ENCODE peak calls at places on chromosomes 12 and 14, in seven cellular contexts. D is RWPE1, R is choroid plexus epithelial cell, M is dorsolateral prefrontal cortex, I is foreskin fibroblast, Q is colonic mucosa, E is fibroblast of mammary gland. B is an unnamed sample.

GRCh38 chr12:57452181-57452936 is 2.7 kb upstream of the INHBE start:
- DNase-seq in D (no peak), R (peak), M (no peak), I (peak), Q (no peak), E (peak), B (no peak)

GRCh38 chr12:103586132-103586531 is 941 bp upstream of the STAB2 start:
- DNase-seq in D (no peak), R (peak), M (no peak), I (no peak), Q (no peak), E (no peak), B (no peak)

GRCh38 chr12:49461221-49461620 is 77.6 kb upstream of the KCNH3 start:
- DNase-seq in D (no peak), R (no peak), M (no peak), I (no peak), Q (no peak), E (no peak), B (no peak)

GRCh38 chr12:12403264-12404248 is 46.7 kb downstream of the BORCS5 start:
- DNase-seq in D (no peak), R (peak), M (no peak), I (no peak), Q (peak), E (no peak), B (no peak)

GRCh38 chr12:84698576-84699333 is 213.8 kb downstream of the SLC6A15 start:
- DNase-seq in D (no peak), R (no peak), M (no peak), I (no peak), Q (peak), E (no peak), B (no peak)

GRCh38 chr12:46430340-46430948 is 57.9 kb upstream of the SLC38A2 start:
- DNase-seq in D (peak), R (peak), M (no peak), I (peak), Q (peak), E (peak), B (peak)

GRCh38 chr12:94041833-94042232 is 106.5 kb upstream of the PLXNC1 start:
- DNase-seq in D (no peak), R (no peak), M (no peak), I (no peak), Q (no peak), E (peak), B (no peak)

GRCh38 chr14:92322516-92322915 is 449 bp upstream of the SLC24A4 start:
- DNase-seq in D (no peak), R (no peak), M (no peak), I (no peak), Q (no peak), E (no peak), B (no peak)

GRCh38 chr14:21771671-21772070 is 98.1 kb upstream of the OR4E1 start:
- DNase-seq in D (peak), R (no peak), M (no peak), I (no peak), Q (no peak), E (no peak), B (no peak)

GRCh38 chr14:36747411-36748184 is 85.9 kb downstream of the PAX9 start:
- DNase-seq in D (peak), R (peak), M (no peak), I (no peak), Q (no peak), E (peak), B (peak)

GRCh38 chr14:36467332-36467731 is 52.7 kb downstream of the NKX2-1 start:
- DNase-seq in D (peak), R (no peak), M (no peak), I (no peak), Q (no peak), E (no peak), B (no peak)

GRCh38 chr12:114265036-114265435 is 140.9 kb downstream of the TBX5 start:
- DNase-seq in D (no peak), R (no peak), M (no peak), I (no peak), Q (no peak), E (no peak), B (no peak)

GRCh38 chr14:37650356-37651037 is 55.1 kb downstream of the TTC6 start:
- DNase-seq in D (no peak), R (peak), M (no peak), I (no peak), Q (no peak), E (no peak), B (no peak)

GRCh38 chr12:76316468-76316867 is 31.7 kb downstream of the BBS10 start:
- DNase-seq in D (no peak), R (no peak), M (no peak), I (no peak), Q (no peak), E (no peak), B (no peak)

GRCh38 chr14:104603623-104604401 is 760 bp downstream of the TMEM179 start:
- DNase-seq in D (no peak), R (no peak), M (peak), I (no peak), Q (no peak), E (no peak), B (peak)

GRCh38 chr12:132216354-132216987 is 72.2 kb downstream of the NOC4L start:
- DNase-seq in D (no peak), R (no peak), M (no peak), I (no peak), Q (no peak), E (no peak), B (no peak)

GRCh38 chr12:118274066-118274465 is 98.6 kb downstream of the TAOK3 start:
- DNase-seq in D (no peak), R (no peak), M (no peak), I (no peak), Q (no peak), E (no peak), B (peak)

GRCh38 chr14:22822017-22822618 is 6.9 kb upstream of the SLC7A7 start:
- DNase-seq in D (no peak), R (no peak), M (no peak), I (no peak), Q (no peak), E (no peak), B (no peak)

GRCh38 chr14:103522028-103522581 is 525 bp downstream of the CKB start:
- DNase-seq in D (no peak), R (no peak), M (no peak), I (no peak), Q (no peak), E (no peak), B (peak)

GRCh38 chr14:22540811-22541360 is 48.1 kb downstream of the DAD1 start:
- DNase-seq in D (no peak), R (no peak), M (no peak), I (no peak), Q (no peak), E (no peak), B (no peak)

GRCh38 chr14:73239463-73240241 is 2.3 kb downstream of the PAPLN start:
- DNase-seq in D (no peak), R (peak), M (peak), I (peak), Q (no peak), E (peak), B (peak)

GRCh38 chr14:62691613-62692489 is 353.4 kb downstream of the KCNH5 start:
- DNase-seq in D (peak), R (peak), M (no peak), I (peak), Q (no peak), E (peak), B (no peak)

GRCh38 chr14:64178814-64179213 is 115.4 kb downstream of the ESR2 start:
- DNase-seq in D (no peak), R (no peak), M (no peak), I (no peak), Q (no peak), E (no peak), B (no peak)

GRCh38 chr12:128969480-128970055 is 116.3 kb downstream of the GLT1D1 start:
- DNase-seq in D (peak), R (peak), M (peak), I (no peak), Q (no peak), E (no peak), B (peak)

GRCh38 chr14:85622986-85623385 is 93.0 kb downstream of the FLRT2 start:
- DNase-seq in D (no peak), R (no peak), M (no peak), I (no peak), Q (no peak), E (no peak), B (no peak)

GRCh38 chr12:95548056-95548538 is 3.2 kb downstream of the USP44 start:
- DNase-seq in D (no peak), R (no peak), M (peak), I (peak), Q (no peak), E (peak), B (peak)

GRCh38 chr14:103279129-103280025 is 54.7 kb upstream of the EIF5 start:
- DNase-seq in D (no peak), R (no peak), M (no peak), I (no peak), Q (no peak), E (no peak), B (no peak)

GRCh38 chr12:43812926-43813325 is 6.8 kb upstream of the TWF1 start:
- DNase-seq in D (peak), R (no peak), M (no peak), I (no peak), Q (no peak), E (peak), B (no peak)

GRCh38 chr12:111664961-111665865 is 20.5 kb downstream of the BRAP start:
- DNase-seq in D (no peak), R (peak), M (peak), I (no peak), Q (no peak), E (no peak), B (no peak)

GRCh38 chr12:106900554-106900953 is 55.2 kb upstream of the TMEM263 start:
- DNase-seq in D (no peak), R (no peak), M (no peak), I (no peak), Q (no peak), E (no peak), B (no peak)

GRCh38 chr12:106901276-106901675 is 54.4 kb upstream of the TMEM263 start:
- DNase-seq in D (no peak), R (no peak), M (no peak), I (peak), Q (no peak), E (peak), B (no peak)

GRCh38 chr12:106896603-106897002 is 59.1 kb upstream of the TMEM263 start:
- DNase-seq in D (no peak), R (no peak), M (no peak), I (no peak), Q (no peak), E (no peak), B (no peak)

GRCh38 chr12:106897082-106897481 is 58.6 kb upstream of the TMEM263 start:
- DNase-seq in D (no peak), R (peak), M (no peak), I (no peak), Q (no peak), E (peak), B (no peak)

DNA sequence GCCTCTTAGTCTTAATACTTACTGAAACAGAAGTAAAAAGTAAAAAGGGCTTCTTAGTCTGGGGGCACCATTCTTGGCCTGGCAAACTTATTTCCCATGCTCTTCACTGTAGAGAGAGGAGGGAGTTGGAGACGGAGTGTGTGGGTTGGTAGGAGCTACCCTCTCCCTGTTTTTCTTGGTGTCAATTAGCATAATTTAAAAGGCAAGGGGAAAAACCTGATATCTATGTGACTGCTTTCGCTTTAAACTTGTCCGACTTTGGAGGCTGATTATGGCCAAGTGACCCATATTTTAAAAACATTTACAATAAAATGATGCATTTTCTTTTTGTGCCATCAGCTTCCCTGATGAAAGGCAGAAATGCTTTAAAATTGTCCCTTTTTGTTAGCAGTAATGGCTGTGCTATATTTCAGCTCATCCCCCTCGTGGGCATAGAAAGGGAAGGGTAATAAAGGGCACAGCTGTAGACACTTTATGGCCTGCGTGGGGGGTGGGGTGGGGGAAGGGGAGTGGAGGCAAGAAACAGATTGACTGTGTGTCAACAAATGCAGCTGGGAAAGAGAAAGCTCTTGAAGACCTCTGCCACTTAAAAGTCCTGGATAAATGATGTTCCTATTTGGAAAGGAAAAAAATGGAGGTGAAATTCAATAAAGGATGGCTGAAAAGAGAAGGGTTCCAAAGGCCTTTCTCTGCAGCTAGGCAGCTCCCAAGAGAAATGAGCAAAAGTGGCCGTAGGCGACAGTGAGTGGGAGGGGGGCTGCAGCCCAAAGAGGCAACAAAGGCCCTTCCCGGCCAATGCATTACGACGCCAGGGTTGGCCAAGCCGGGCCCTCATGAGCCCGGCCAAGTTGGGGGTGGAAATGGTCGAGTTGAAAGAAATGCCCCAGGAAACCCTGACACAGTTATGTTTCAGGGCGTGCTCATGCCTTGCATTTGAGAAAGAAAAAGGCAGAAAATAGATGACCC is 57.4 kb upstream of the TMEM263 start:
- DNase-seq in D (no peak), R (no peak), M (no peak), I (no peak), Q (peak), E (no peak), B (no peak)
- TF ChIP-seq CTCF in D (no peak), R (no peak), M (no peak), I (no peak), Q (no peak), E (no peak), B (no peak)

GRCh38 chr14:34875031-34875922 is at the start of gene BAZ1A:
- DNase-seq in D (peak), R (peak), M (no peak), I (peak), Q (peak), E (peak), B (peak)
- TF ChIP-seq CTCF in D (no peak), R (no peak), M (no peak), I (peak), Q (no peak), E (no peak), B (no peak)

DNA sequence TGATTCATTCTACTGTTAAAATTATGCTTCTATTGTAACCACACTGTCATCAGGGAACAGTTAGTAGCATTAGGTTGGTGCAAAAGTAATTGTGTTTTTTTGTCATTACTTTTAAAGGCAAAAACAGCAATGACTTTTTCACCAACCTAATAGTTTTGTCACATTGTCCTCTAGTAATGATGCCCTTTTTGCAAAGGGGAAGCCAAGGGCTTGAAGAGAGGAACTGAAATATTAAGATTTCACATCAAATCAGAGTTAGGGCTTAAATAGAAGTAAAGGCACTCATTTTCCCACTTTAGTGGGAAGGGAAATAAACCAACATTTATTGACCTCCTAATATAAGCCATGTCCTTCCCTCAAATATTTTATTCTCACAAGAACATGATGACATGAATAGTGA is 273.7 kb downstream of the NRXN3 start:
- DNase-seq in D (no peak), R (no peak), M (no peak), I (no peak), Q (no peak), E (no peak), B (no peak)
- TF ChIP-seq CTCF in D (no peak), R (no peak), M (no peak), I (no peak), Q (no peak), E (no peak), B (no peak)

GRCh38 chr14:59063259-59063658 is 125.2 kb upstream of the DAAM1 start:
- DNase-seq in D (no peak), R (no peak), M (no peak), I (no peak), Q (no peak), E (no peak), B (no peak)
- TF ChIP-seq CTCF in D (no peak), R (no peak), M (no peak), I (no peak), Q (no peak), E (no peak), B (no peak)

DNA sequence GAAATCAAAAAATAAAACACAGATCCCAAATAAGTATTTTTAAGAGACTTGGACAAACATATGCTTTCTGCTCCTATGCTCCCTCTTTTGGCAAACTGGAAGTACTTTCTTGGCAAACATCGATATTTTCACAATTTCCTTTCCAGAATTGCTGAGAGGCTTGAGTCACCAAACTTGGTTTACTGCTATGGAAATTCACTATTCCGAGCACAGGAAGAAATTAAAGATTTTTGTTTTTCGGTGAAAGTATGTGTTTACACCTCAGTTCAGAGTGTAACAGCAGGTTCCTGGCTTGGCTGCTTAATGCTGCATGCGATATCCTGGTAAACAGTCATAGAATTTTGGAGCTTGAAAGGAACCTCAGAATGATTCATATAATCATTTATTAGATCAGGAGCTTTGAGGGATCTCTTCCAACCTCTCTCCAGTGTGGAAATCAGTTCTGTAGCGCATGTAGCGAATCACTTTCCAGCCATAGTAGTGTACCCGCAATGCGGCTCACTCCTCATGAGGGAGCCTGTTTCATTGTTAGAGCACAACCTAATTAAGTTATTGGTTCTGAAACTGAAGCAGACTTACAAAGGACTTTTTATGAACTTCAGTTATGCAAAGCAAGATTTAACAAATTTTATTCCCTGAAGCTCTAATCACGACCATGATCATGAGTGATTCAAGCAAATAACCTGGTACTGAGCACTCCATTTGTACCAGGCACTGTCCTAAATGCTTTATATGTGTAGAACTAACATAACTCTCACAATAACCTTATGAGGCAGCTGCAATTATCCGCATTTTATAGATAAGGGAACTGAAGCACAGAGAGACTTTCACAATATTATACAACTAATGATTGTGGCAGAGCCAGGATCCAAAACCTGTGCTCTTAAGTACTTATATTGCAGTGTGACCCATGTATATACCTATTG is 56.4 kb upstream of the ATP2A2 start:
- DNase-seq in D (peak), R (peak), M (no peak), I (peak), Q (no peak), E (peak), B (no peak)
- TF ChIP-seq CTCF in D (peak), R (peak), M (peak), I (peak), Q (peak), E (peak), B (peak)

GRCh38 chr12:3520711-3521110 is 29.7 kb downstream of the PRMT8 start:
- DNase-seq in D (no peak), R (no peak), M (no peak), I (no peak), Q (no peak), E (no peak), B (no peak)

GRCh38 chr12:3520168-3520567 is 29.2 kb downstream of the PRMT8 start:
- DNase-seq in D (no peak), R (peak), M (no peak), I (no peak), Q (peak), E (no peak), B (no peak)

GRCh38 chr12:3523728-3524127 is 32.7 kb downstream of the PRMT8 start:
- DNase-seq in D (no peak), R (no peak), M (no peak), I (no peak), Q (peak), E (peak), B (no peak)

GRCh38 chr12:3526776-3527175 is 35.8 kb downstream of the PRMT8 start:
- DNase-seq in D (no peak), R (no peak), M (no peak), I (no peak), Q (no peak), E (no peak), B (no peak)

DNA sequence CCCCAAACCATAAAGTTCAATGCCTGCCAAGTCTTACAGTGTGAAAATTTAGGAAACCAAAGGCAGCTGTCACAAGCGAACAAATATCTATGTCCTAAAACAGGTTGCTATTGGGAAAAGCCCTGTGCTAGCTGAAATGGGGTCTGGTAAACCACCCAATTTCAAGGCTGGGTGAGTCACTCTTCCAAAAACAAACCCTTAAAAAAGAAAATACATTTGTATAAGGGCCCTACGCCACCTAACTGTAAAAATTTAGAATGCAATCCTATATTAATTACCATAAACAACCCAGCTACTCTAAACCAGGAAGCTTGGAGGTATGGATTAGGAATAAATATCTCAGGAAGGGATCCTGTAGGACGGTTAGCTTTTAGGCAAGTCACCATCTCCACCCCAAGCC is 32.1 kb downstream of the PRMT8 start:
- DNase-seq in D (peak), R (peak), M (no peak), I (peak), Q (no peak), E (peak), B (no peak)
- TF ChIP-seq CTCF in D (no peak), R (peak), M (no peak), I (no peak), Q (no peak), E (peak), B (no peak)

DNA sequence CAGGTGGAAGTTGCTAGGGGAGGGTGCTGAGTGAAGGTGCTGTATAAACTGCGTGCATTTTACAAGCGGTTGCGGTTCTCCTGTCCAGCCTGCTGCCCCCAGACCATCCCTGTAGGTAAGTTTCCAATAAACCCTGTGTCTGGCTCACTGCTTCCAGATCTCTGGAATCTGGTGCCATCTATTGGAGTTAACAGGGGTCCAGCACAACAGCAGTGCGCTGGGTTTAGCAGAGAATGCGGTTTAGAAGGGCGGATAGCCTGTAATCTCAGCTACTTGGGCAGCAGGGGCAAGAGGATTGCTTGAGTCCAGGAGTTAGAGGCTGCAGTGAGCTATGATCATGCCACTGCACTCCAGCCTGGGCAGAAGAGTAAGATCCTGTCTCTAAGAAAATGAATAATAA is 4.9 kb downstream of the AACS start:
- DNase-seq in D (no peak), R (peak), M (no peak), I (no peak), Q (no peak), E (no peak), B (no peak)
- TF ChIP-seq CTCF in D (no peak), R (peak), M (peak), I (no peak), Q (no peak), E (no peak), B (no peak)